ENCODE peak calls at places on chromosomes 7 and 10, in six cellular contexts. S, U, A, G, E and F are unnamed samples. For H3K36me3 and H3K4me1, the result is how much of the 10 kb centered on the place peaks cover.

GRCh38 chr7:43639858-43640491 is 57.1 kb downstream of the STK17A start:
- DNase-seq in S (no peak), U (no peak), A (peak), G (no peak), E (peak), F (no peak)

GRCh38 chr7:33744293-33744692 is 161.0 kb upstream of the BMPER start:
- DNase-seq in S (no peak), U (no peak), A (peak), G (no peak), E (peak), F (peak)

GRCh38 chr10:71964669-71965515 is 697 bp downstream of the CHST3 start:
- DNase-seq in S (no peak), U (peak), A (peak), G (peak), E (peak), F (no peak)

GRCh38 chr7:34296663-34297062 is 361.4 kb upstream of the NPSR1 start:
- DNase-seq in S (no peak), U (no peak), A (no peak), G (no peak), E (peak), F (no peak)

GRCh38 chr10:113550365-113550764 is 2.5 kb upstream of the HABP2 start:
- DNase-seq in S (no peak), U (no peak), A (no peak), G (no peak), E (peak), F (no peak)

GRCh38 chr10:125048101-125048864 is 106.4 kb downstream of the ZRANB1 start:
- DNase-seq in S (no peak), U (peak), A (peak), G (peak), E (peak), F (peak)

GRCh38 chr10:60021324-60021723 is 115.0 kb upstream of the CCDC6 start:
- DNase-seq in S (no peak), U (no peak), A (no peak), G (no peak), E (no peak), F (no peak)

GRCh38 chr7:37732253-37732652 is 48.7 kb downstream of the GPR141 start:
- DNase-seq in S (no peak), U (no peak), A (peak), G (peak), E (peak), F (peak)

GRCh38 chr7:69108041-69108440 is 490.2 kb upstream of the AUTS2 start:
- DNase-seq in S (no peak), U (no peak), A (no peak), G (no peak), E (no peak), F (no peak)

GRCh38 chr7:69782917-69783684 is 184.8 kb downstream of the AUTS2 start:
- DNase-seq in S (no peak), U (peak), A (peak), G (peak), E (peak), F (no peak)

DNA sequence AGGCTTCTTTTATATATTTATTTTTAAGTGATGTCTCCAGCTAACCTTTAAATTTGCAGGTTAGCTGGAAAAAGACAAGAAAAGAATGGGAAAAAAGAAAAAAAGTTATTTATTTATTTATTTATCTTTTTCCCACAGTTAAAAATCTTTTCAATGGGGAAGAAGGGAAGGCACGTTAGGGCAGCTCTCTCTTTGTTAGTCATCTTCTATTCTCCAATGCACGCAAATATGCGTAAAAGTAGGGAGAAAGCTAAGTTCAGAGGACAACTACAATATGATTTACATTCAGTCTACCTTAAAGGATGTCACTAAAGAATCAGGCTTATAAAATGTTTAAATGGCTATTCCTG is 276 bp upstream of the GPR85 start:
- DNase-seq in S (no peak), U (no peak), A (no peak), G (no peak), E (no peak), F (no peak)
- H3K4me3 ChIP-seq in S (peak), U (peak), A (peak), G (peak), E (peak), F (no peak)

GRCh38 chr10:79207726-79208125 is 139.0 kb downstream of the ZMIZ1 start:
- DNase-seq in S (no peak), U (no peak), A (no peak), G (no peak), E (no peak), F (no peak)
- H3K36me3 ChIP-seq in S (under half), U (half or more), A (under half), G (under half), E (under half), F (under half)

DNA sequence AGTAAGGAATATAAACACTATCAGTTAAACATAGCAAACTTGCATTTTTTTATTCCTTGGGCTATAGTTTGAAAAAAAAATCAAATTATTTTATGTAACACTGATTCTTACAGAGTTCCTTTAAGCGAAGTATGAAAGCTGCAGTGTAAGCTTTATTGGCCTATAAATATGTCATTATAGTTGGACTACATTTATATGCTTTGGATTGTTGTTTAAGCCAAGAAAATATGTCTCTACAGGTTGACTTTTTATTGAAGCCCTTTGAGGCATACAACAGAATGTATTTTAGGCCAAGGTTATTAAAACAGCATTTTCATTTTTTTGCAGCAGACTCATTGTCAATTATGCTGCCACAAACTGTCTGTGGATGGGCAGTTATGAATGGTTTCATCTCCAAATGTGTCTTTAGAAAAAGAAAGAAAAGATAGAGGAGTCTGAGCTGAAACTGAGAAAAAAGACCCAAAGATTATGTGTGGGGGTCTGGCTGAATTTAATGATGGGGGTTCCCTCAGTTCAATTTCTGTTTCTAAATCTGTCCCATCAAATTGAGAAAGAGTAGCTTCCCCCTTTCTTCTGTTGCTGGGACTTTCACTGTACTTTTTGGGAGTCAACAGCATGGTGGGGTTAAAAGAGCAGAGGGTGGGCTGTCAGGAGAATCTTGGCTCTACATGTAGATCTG is 43.1 kb downstream of the ARID5B start:
- DNase-seq in S (no peak), U (no peak), A (no peak), G (no peak), E (no peak), F (no peak)
- H3K4me1 ChIP-seq in S (half or more), U (under half), A (under half), G (under half), E (under half), F (half or more)

GRCh38 chr7:77321300-77321699 is 94.8 kb downstream of the GSAP start:
- DNase-seq in S (no peak), U (no peak), A (no peak), G (no peak), E (peak), F (peak)
- H3K4me3 ChIP-seq in S (no peak), U (no peak), A (no peak), G (no peak), E (no peak), F (no peak)

GRCh38 chr7:83517026-83517700 is 131.8 kb downstream of the SEMA3E start:
- DNase-seq in S (no peak), U (no peak), A (no peak), G (no peak), E (no peak), F (no peak)
- H3K36me3 ChIP-seq in S (under half), U (under half), A (under half), G (under half), E (under half), F (under half)

DNA sequence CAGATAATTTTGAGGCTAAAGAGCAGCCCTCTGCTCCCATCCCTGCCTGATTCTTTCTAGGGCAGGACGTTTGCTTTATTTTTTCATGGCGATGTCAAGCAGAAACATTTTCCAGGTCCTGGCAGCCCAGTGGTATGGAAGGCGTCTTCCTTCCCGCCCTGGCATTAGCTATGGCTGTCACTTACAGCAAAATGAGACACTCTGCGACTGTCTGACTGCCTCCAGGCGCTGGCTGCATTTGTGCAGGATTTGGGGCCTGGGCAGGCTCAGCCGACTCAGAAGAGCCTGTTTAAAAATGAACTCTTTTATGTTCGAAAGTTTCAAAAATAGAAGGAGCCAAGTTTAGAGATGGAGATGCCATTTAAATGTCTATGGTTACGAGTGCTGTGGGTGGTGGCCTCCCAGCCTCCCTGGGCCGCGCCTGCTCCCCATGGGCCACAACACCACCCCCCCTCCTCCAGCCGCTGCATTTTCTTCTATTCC is 54.8 kb upstream of the TNS3 start:
- DNase-seq in S (no peak), U (peak), A (peak), G (no peak), E (no peak), F (no peak)
- H3K4me1 ChIP-seq in S (half or more), U (under half), A (under half), G (under half), E (under half), F (under half)

DNA sequence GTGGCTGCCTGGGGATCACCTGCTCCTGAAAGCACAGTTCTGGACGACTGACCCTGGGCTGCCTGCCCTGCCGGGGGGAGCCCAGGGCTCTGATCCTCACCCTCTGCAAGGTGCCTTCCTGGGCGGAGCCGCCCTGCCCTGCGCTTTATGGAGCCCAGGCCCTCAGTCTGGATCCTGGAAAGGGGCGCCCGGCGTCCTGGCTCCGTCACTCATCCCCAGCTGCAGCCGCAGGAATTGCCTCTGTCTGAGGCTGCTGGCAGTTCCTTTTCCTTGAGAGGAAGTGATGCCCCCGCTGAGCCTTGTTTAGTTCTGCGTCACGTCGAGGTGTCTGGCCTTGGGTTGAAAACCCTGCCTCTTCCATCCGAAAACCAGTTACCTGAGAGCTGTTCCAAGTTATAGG is 5.2 kb downstream of the MAFK start:
- DNase-seq in S (no peak), U (no peak), A (no peak), G (no peak), E (no peak), F (no peak)
- H3K4me3 ChIP-seq in S (no peak), U (no peak), A (no peak), G (peak), E (no peak), F (no peak)

GRCh38 chr10:45404087-45404769 is 30.2 kb downstream of the ALOX5 start:
- DNase-seq in S (no peak), U (no peak), A (no peak), G (no peak), E (no peak), F (no peak)
- H3K36me3 ChIP-seq in S (under half), U (under half), A (under half), G (under half), E (under half), F (under half)

GRCh38 chr7:31056775-31057346 is 4.8 kb downstream of the ADCYAP1R1 start:
- DNase-seq in S (no peak), U (no peak), A (no peak), G (no peak), E (no peak), F (no peak)
- H3K4me1 ChIP-seq in S (under half), U (under half), A (under half), G (under half), E (under half), F (under half)

DNA sequence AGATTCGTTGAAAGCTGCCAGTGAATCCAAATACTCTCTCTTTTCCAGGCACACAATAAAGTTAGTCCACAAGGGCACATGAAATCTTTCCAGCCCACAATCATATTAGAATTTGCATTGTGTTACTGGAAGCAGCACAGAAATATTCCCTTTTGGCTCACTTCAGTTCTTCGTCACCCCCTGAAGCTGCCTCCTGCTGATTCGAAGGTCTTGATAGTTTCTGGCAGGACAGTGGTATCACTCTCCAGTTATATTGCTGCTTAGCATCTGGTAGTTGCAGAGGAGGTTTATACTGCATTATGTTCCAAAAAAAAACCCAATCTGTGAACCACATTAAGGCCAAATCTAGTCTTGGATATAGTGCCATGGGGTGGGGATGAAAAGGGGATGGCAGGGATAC is 253.2 kb downstream of the BICC1 start:
- DNase-seq in S (no peak), U (no peak), A (no peak), G (no peak), E (no peak), F (no peak)
- H3K4me3 ChIP-seq in S (no peak), U (no peak), A (no peak), G (no peak), E (no peak), F (no peak)